ENCODE peak calls at places on chromosome 19, in eight cellular contexts. W is hippocampal formation; I is stimulated activated CD8-positive, alpha-beta memory T cell treated with anti-CD3 and anti-CD28 coated beads, Interleukin-4, amount 100 ng/mL, for 48 hours; L is fibroblast of the conjunctiva; J is NCI-H1694 treated with DMSO at 0.1 percent for 48 hours; B is CD4-positive, CD25-positive, alpha-beta regulatory T cell; R is activated CD4-positive, CD25-positive, alpha-beta regulatory T cell treated with anti-CD3 and anti-CD28 coated beads, Interleukin-2, amount 50 U/mL, for 16 hours; D is stimulated activated CD4-positive, alpha-beta T cell treated with anti-CD3 and anti-CD28 coated beads, Interleukin-12 subunit alpha, Interleukin-12 subunit beta, amount 100 ng/mL, for 24 hours. K is an unnamed sample.

GRCh38 chr19:39543477-39543857 is 3.5 kb upstream of the EID2 start:
- DNase-seq in B (no peak), R (no peak), J (no peak), D (no peak), L (no peak), W (no peak), I (no peak), K (no peak)

GRCh38 chr19:2591537-2592291 is 110.8 kb downstream of the GNG7 start:
- DNase-seq in J (no peak), D (no peak), B (no peak), W (no peak), I (no peak), L (no peak), R (no peak), K (no peak)

GRCh38 chr19:29667941-29668340 is 2.7 kb downstream of the PLEKHF1 start:
- DNase-seq in W (no peak), D (no peak), R (no peak), L (no peak), B (peak; percentile 83), I (peak; percentile 69), J (no peak), K (no peak)

GRCh38 chr19:38378866-38379265 is 4.5 kb downstream of the PSMD8 start:
- DNase-seq in B (no peak), W (no peak), D (no peak), J (no peak), L (no peak), I (no peak), R (no peak), K (no peak)

GRCh38 chr19:50362656-50363424 is 2.6 kb downstream of the NAPSA start:
- DNase-seq in J (no peak), W (no peak), I (peak; percentile 73), D (no peak), R (no peak), B (peak; percentile 21), L (no peak), K (no peak)

GRCh38 chr19:42284066-42284501 is 15.0 kb downstream of the CIC start:
- DNase-seq in L (no peak), J (peak; percentile 54), W (peak; percentile 82), R (peak; percentile 64), D (peak; percentile 75), I (peak; percentile 85), B (peak; percentile 83), K (peak; percentile 86)

GRCh38 chr19:804419-805160 is 7.3 kb downstream of the PTBP1 start:
- DNase-seq in R (no peak), I (no peak), W (no peak), B (no peak), J (no peak), D (no peak), L (no peak), K (no peak)

GRCh38 chr19:6393982-6394412 is 1.0 kb upstream of the GTF2F1 start:
- DNase-seq in W (no peak), J (no peak), I (no peak), L (no peak), R (no peak), B (peak; percentile 83), D (peak; percentile 72), K (no peak)

GRCh38 chr19:7742991-7743390 is 4.3 kb downstream of the CD209 start:
- DNase-seq in L (no peak), B (no peak), J (no peak), I (no peak), W (no peak), R (no peak), D (no peak), K (no peak)

GRCh38 chr19:34300962-34301361 is 46.6 kb downstream of the GARRE1 start:
- DNase-seq in J (no peak), R (no peak), L (no peak), I (no peak), W (no peak), D (no peak), B (no peak), K (no peak)

GRCh38 chr19:46718157-46718933 is 1.4 kb upstream of the PRKD2 start:
- DNase-seq in J (no peak), B (peak; percentile 85), R (peak; percentile 32), W (no peak), D (peak; percentile 47), I (peak; percentile 71), L (no peak), K (no peak)

GRCh38 chr19:49017666-49018351 is 918 bp upstream of the LHB start:
- DNase-seq in R (peak; percentile 34), J (peak; percentile 59), I (peak; percentile 76), L (peak; percentile 28), B (peak; percentile 72), W (peak; percentile 20), D (peak; percentile 47), K (peak; percentile 71)

GRCh38 chr19:49823472-49823871 is 5.4 kb downstream of the MED25 start:
- DNase-seq in D (no peak), J (no peak), B (no peak), L (no peak), W (no peak), I (no peak), R (no peak), K (peak; percentile 96)

GRCh38 chr19:40756502-40757110 is 5.6 kb downstream of the SNRPA start:
- DNase-seq in I (peak; percentile 77), J (no peak), R (no peak), B (no peak), D (no peak), W (no peak), L (no peak), K (no peak)

GRCh38 chr19:54109651-54110050 is 5.8 kb downstream of the TFPT start:
- DNase-seq in W (no peak), L (no peak), R (no peak), J (no peak), B (no peak), D (no peak), I (no peak), K (no peak)

GRCh38 chr19:46809534-46810272 is 21.3 kb upstream of the SLC1A5 start:
- DNase-seq in R (no peak), I (no peak), L (no peak), B (no peak), J (no peak), W (no peak), D (no peak), K (no peak)

GRCh38 chr19:40599331-40600085 is 1.7 kb upstream of the LTBP4 start:
- DNase-seq in R (no peak), I (no peak), B (no peak), J (peak; percentile 76), D (no peak), W (no peak), L (no peak), K (no peak)

GRCh38 chr19:56113071-56113632 is 7.9 kb downstream of the ZNF787 start:
- DNase-seq in B (no peak), W (no peak), L (no peak), J (no peak), I (no peak), D (no peak), R (no peak), K (no peak)

GRCh38 chr19:12833747-12834417 is 497 bp downstream of the RTBDN start:
- DNase-seq in L (no peak), J (no peak), D (no peak), I (peak; percentile 54), B (no peak), R (no peak), W (no peak), K (peak; percentile 82)

GRCh38 chr19:2054763-2055162 is 3.7 kb upstream of the MKNK2 start:
- DNase-seq in B (no peak), D (no peak), R (no peak), L (no peak), I (no peak), W (no peak), J (no peak), K (peak; percentile 27)

GRCh38 chr19:37931941-37932655 is 25.1 kb downstream of the SIPA1L3 start:
- DNase-seq in B (no peak), I (no peak), L (no peak), W (peak; percentile 45), D (no peak), J (peak; percentile 60), R (no peak), K (peak; percentile 90)

GRCh38 chr19:595326-596262 is 5.9 kb downstream of the HCN2 start:
- DNase-seq in R (no peak), J (no peak), I (no peak), W (no peak), L (no peak), D (no peak), B (no peak), K (no peak)

GRCh38 chr19:56840452-56841193 is at the start of the genes PEG3 and ZIM2:
- DNase-seq in R (no peak), D (no peak), W (peak; percentile 67), I (no peak), L (no peak), B (no peak), J (no peak), K (no peak)

GRCh38 chr19:18456279-18456678 is 18.3 kb upstream of the ISYNA1 start:
- DNase-seq in W (no peak), D (no peak), R (no peak), J (no peak), L (no peak), B (no peak), I (no peak), K (no peak)

GRCh38 chr19:33291623-33292534 is 10.5 kb downstream of the CEBPA start:
- DNase-seq in B (no peak), I (no peak), D (no peak), L (no peak), R (no peak), W (no peak), J (no peak), K (no peak)

GRCh38 chr19:4409123-4409933 is 6.9 kb downstream of the CHAF1A start:
- DNase-seq in B (no peak), W (no peak), I (no peak), J (no peak), D (no peak), L (no peak), R (no peak), K (no peak)